ENCODE peak calls at places on chromosomes 16 and 17, in six cellular contexts. Z is lower lobe of right lung, D is kidney, G is coronary artery, C is GM13977, L is fibroblast of villous mesenchyme. J is an unnamed sample.

GRCh38 chr16:84284168-84284722 is 10.4 kb upstream of the WFDC1 start:
- DNase-seq in Z (peak; percentile 59), D (peak; percentile 94), G (no peak), C (no peak), L (peak; percentile 85), J (no peak)

GRCh38 chr16:59690216-59690615 is 956.1 kb upstream of the GOT2 start:
- DNase-seq in Z (no peak), D (no peak), G (no peak), C (no peak), L (no peak), J (no peak)

GRCh38 chr17:28347261-28347891 is 10.0 kb downstream of the POLDIP2 start:
- DNase-seq in Z (no peak), D (peak; percentile 81), G (no peak), C (no peak), L (no peak), J (peak; percentile 83)

GRCh38 chr16:81066700-81067099 is 10.3 kb downstream of the C16orf46 start:
- DNase-seq in Z (no peak), D (no peak), G (no peak), C (no peak), L (peak; percentile 63), J (no peak)

GRCh38 chr16:66524601-66525164 is 25.2 kb downstream of the TK2 start:
- DNase-seq in Z (peak; percentile 74), D (no peak), G (no peak), C (peak; percentile 49), L (no peak), J (no peak)

GRCh38 chr17:76027159-76027839 is at the start of gene EVPL:
- DNase-seq in Z (peak; percentile 92), D (peak; percentile 94), G (no peak), C (no peak), L (no peak), J (no peak)

GRCh38 chr16:88455610-88456355 is 2.7 kb downstream of the ZFPM1 start:
- DNase-seq in Z (no peak), D (no peak), G (no peak), C (peak; percentile 95), L (peak; percentile 59), J (peak; percentile 53)

GRCh38 chr17:82767041-82767754 is 15.3 kb downstream of the TBCD start:
- DNase-seq in Z (peak; percentile 47), D (no peak), G (no peak), C (no peak), L (peak; percentile 66), J (peak; percentile 59)

GRCh38 chr17:49667854-49668253 is 10.0 kb downstream of the SPOP start:
- DNase-seq in Z (no peak), D (no peak), G (no peak), C (no peak), L (no peak), J (no peak)

GRCh38 chr17:18106211-18106610 is 2.3 kb upstream of the MYO15A start:
- DNase-seq in Z (no peak), D (no peak), G (no peak), C (no peak), L (no peak), J (no peak)

GRCh38 chr17:77160032-77160876 is 19.5 kb downstream of the SEC14L1 start:
- DNase-seq in Z (no peak), D (no peak), G (no peak), C (no peak), L (peak; percentile 37), J (no peak)

GRCh38 chr16:31472559-31473203 is 729 bp downstream of the TGFB1I1 start:
- DNase-seq in Z (peak; percentile 91), D (peak; percentile 97), G (peak; percentile 97), C (peak; percentile 66), L (peak; percentile 93), J (peak; percentile 98)

GRCh38 chr17:38325221-38325851 is 18.4 kb downstream of the GPR179 start:
- DNase-seq in Z (no peak), D (no peak), G (peak; percentile 33), C (no peak), L (no peak), J (peak; percentile 27)

GRCh38 chr17:45050680-45051059 is 762 bp downstream of the DCAKD start:
- DNase-seq in Z (no peak), D (no peak), G (no peak), C (no peak), L (peak; percentile 31), J (peak; percentile 40)

GRCh38 chr16:87431926-87432325 is 39.8 kb downstream of the MAP1LC3B start:
- DNase-seq in Z (no peak), D (no peak), G (no peak), C (no peak), L (peak; percentile 90), J (peak; percentile 91)

GRCh38 chr17:17757391-17757791 is 76.1 kb downstream of the RAI1 start:
- DNase-seq in Z (no peak), D (peak; percentile 52), G (no peak), C (no peak), L (no peak), J (no peak)

GRCh38 chr16:27429981-27430441 is 28.0 kb downstream of the IL21R start:
- DNase-seq in Z (no peak), D (peak; percentile 70), G (peak; percentile 59), C (no peak), L (no peak), J (no peak)

GRCh38 chr16:14963281-14964173 is 11.3 kb upstream of the PDXDC1 start:
- DNase-seq in Z (no peak), D (no peak), G (no peak), C (no peak), L (no peak), J (no peak)

GRCh38 chr16:69482410-69482951 is 58.1 kb downstream of the CYB5B start:
- DNase-seq in Z (peak; percentile 51), D (peak; percentile 87), G (peak; percentile 77), C (no peak), L (peak; percentile 57), J (peak; percentile 58)

GRCh38 chr17:80499536-80499935 is 23.1 kb upstream of the NPTX1 start:
- DNase-seq in Z (no peak), D (no peak), G (no peak), C (no peak), L (no peak), J (no peak)

GRCh38 chr16:82936941-82937551 is 310.3 kb downstream of the CDH13 start:
- DNase-seq in Z (no peak), D (no peak), G (no peak), C (no peak), L (peak; percentile 62), J (peak; percentile 83)

GRCh38 chr16:70298988-70299938 is at the start of gene DDX19B:
- DNase-seq in Z (peak; percentile 93), D (peak; percentile 94), G (peak; percentile 82), C (peak; percentile 79), L (peak; percentile 67), J (peak; percentile 62)

GRCh38 chr17:7281953-7282751 is 634 bp downstream of the SLC2A4 start:
- DNase-seq in Z (no peak), D (peak; percentile 87), G (no peak), C (peak; percentile 31), L (no peak), J (no peak)

GRCh38 chr17:82520041-82520910 is 744 bp downstream of the FOXK2 start:
- DNase-seq in Z (peak; percentile 55), D (peak; percentile 80), G (no peak), C (peak; percentile 68), L (peak; percentile 40), J (peak; percentile 38)

GRCh38 chr16:31819948-31820347 is 53.7 kb upstream of the ZNF267 start:
- DNase-seq in Z (no peak), D (no peak), G (no peak), C (no peak), L (no peak), J (no peak)

GRCh38 chr17:60102632-60103047 is 23.9 kb upstream of the HEATR6 start:
- DNase-seq in Z (peak; percentile 65), D (no peak), G (peak; percentile 54), C (peak; percentile 33), L (peak; percentile 78), J (peak; percentile 66)

DNA sequence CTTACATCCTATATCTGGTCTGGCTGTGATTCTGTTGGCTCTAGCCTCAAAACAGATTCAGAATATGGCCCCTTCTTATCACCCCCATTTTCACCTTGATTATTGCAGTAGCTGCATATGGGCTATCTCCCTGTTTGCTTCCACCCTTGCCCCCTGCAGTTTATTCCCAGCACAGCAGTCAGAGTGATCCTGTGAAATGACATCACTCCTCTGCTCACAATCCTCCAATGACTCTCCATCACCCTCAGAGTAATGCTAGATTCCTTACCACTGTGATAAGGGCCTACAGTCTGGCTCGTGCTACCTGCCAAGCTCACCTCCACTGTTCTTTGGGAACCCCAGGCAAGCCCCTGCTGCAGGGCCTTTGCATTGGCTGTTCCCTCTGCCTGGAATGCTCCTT is 92.5 kb downstream of the ASIC2 start:
- DNase-seq in Z (no peak), D (no peak), G (no peak), C (no peak), L (peak; percentile 5), J (no peak)
- TF ChIP-seq CTCF in Z (no peak), D (no peak), G (no peak), C (no peak), L (peak; percentile 20), J (no peak)

GRCh38 chr17:73482251-73482661 is 162.0 kb downstream of the SDK2 start:
- DNase-seq in Z (peak; percentile 24), D (no peak), G (no peak), C (no peak), L (no peak), J (no peak)

GRCh38 chr17:73481672-73482071 is 162.6 kb downstream of the SDK2 start:
- DNase-seq in Z (no peak), D (no peak), G (no peak), C (no peak), L (no peak), J (peak; percentile 5)

GRCh38 chr17:73476890-73477350 is 165.1 kb upstream of the CDC42EP4 start:
- DNase-seq in Z (no peak), D (peak; percentile 63), G (no peak), C (no peak), L (no peak), J (no peak)

GRCh38 chr17:73480740-73481139 is 163.5 kb downstream of the SDK2 start:
- DNase-seq in Z (no peak), D (no peak), G (no peak), C (no peak), L (no peak), J (peak; percentile 64)

DNA sequence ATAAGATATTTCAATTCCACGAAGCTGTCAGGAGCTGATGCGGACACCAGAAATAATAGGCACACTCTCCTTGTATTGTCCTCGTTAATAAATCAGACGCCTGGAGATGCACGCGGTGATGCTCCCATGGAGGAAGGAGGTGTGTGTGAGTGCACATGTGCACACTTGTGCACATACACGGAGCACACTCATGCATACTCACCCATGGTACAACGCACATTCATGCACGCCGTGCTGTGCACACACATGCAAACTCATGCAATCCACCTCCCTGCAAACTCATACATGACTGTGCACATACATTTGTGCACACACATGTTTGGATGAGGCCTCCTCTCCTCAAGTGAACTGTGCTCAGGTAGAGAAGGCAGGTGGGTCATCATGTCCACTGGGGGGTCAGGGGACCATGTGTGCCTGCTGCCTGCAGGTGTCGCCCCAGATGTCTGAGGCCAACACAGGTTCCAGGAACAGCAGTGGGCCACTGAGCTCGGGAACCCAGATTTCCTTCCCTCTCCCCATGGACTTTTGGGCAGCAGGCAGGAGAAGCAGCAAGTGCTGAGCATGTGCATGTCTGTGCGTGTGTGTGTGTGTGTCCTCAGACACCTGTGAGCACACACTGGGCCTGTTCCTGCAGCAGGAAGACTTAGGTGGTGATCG is 165.3 kb downstream of the SDK2 start:
- DNase-seq in Z (no peak), D (no peak), G (no peak), C (no peak), L (no peak), J (no peak)
- TF ChIP-seq CTCF in Z (no peak), D (no peak), G (no peak), C (peak; percentile 24), L (no peak), J (peak; percentile 7)

GRCh38 chr16:54957403-54957802 is 26.7 kb downstream of the IRX5 start:
- DNase-seq in Z (no peak), D (no peak), G (no peak), C (peak; percentile 46), L (peak; percentile 7), J (peak; percentile 37)
- TF ChIP-seq CTCF in Z (peak; percentile 39), D (peak; percentile 20), G (no peak), C (peak; percentile 56), L (peak; percentile 34), J (peak; percentile 56)

GRCh38 chr16:30075503-30076275 is at the start of gene PPP4C:
- DNase-seq in Z (peak; percentile 95), D (peak; percentile 96), G (peak; percentile 90), C (peak; percentile 96), L (peak; percentile 92), J (peak; percentile 90)
- TF ChIP-seq CTCF in Z (peak; percentile 13), D (peak; percentile 12), G (no peak), C (no peak), L (peak; percentile 6), J (peak; percentile 21)

J was measured in choroid plexus epithelial cell.